ENCODE peak calls at places on chromosomes 13 and 19, in nine cellular contexts. T, Y, L, W, S, P, U, J and H are unnamed samples.

GRCh38 chr19:15448778-15449619 is 757 bp downstream of the WIZ start:
- DNase-seq in T (peak), Y (peak), L (no peak), W (peak), S (no peak), P (no peak), U (no peak), J (no peak), H (no peak)

GRCh38 chr13:33452873-33453558 is 167.5 kb upstream of the STARD13 start:
- DNase-seq in T (no peak), Y (peak), L (no peak), W (no peak), S (no peak), P (no peak), U (no peak), J (no peak), H (no peak)

GRCh38 chr19:3857449-3858003 is 11.3 kb downstream of the ZFR2 start:
- DNase-seq in T (no peak), Y (no peak), L (no peak), W (no peak), S (peak), P (no peak), U (no peak), J (no peak), H (no peak)

GRCh38 chr19:42658148-42658547 is 63.4 kb upstream of the CEACAM8 start:
- DNase-seq in T (no peak), Y (peak), L (no peak), W (no peak), S (no peak), P (no peak), U (no peak), J (no peak), H (no peak)

GRCh38 chr19:38597075-38597474 is 20.7 kb downstream of the MAP4K1 start:
- DNase-seq in T (no peak), Y (no peak), L (no peak), W (no peak), S (no peak), P (no peak), U (no peak), J (no peak), H (no peak)

GRCh38 chr19:31589109-31589508 is 239.9 kb upstream of the TSHZ3 start:
- DNase-seq in T (peak), Y (no peak), L (no peak), W (no peak), S (no peak), P (no peak), U (no peak), J (no peak), H (no peak)

GRCh38 chr13:48950507-48950886 is 25.2 kb upstream of the FNDC3A start:
- DNase-seq in T (no peak), Y (no peak), L (no peak), W (no peak), S (no peak), P (no peak), U (no peak), J (no peak), H (no peak)

GRCh38 chr19:21749090-21749489 is 18.3 kb downstream of the ZNF100 start:
- DNase-seq in T (no peak), Y (peak), L (no peak), W (no peak), S (no peak), P (no peak), U (no peak), J (no peak), H (no peak)

GRCh38 chr13:29563941-29564340 is 31.5 kb downstream of the SLC7A1 start:
- DNase-seq in T (no peak), Y (no peak), L (no peak), W (no peak), S (no peak), P (no peak), U (no peak), J (no peak), H (no peak)

DNA sequence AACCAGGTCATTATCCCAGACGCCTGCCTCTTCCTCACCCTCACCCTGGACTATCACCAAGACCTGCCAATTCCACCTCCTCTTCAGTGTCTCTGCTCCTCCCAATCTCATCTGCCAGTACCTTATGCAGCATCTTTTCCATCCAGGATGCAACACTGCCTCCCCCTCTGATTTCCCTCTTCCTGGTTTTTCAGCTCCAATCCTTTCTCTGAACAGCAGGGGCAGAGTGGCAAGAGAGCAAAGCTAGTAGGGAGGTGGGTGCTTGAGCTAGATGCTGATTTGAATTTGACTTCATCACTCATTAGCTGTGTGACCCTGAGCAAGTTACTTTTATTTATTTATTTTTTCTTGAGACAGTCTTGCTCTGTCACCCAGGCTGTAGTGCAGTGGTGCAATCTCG is 25.6 kb upstream of the CABP5 start:
- DNase-seq in T (peak), Y (no peak), L (no peak), W (no peak), S (no peak), P (no peak), U (no peak), J (no peak), H (no peak)
- TF ChIP-seq CTCF in T (peak), Y (no peak), L (no peak), W (peak), S (no peak), P (no peak), U (no peak), J (no peak), H (no peak)

GRCh38 chr19:35612559-35613321 is at the start of gene HAUS5:
- DNase-seq in T (peak), Y (peak), L (peak), W (peak), S (no peak), P (peak), U (peak), J (peak), H (peak)

GRCh38 chr19:35613574-35613973 is 1.0 kb downstream of the HAUS5 start:
- DNase-seq in T (no peak), Y (no peak), L (no peak), W (no peak), S (no peak), P (no peak), U (no peak), J (no peak), H (no peak)

GRCh38 chr19:35615036-35615435 is 2.5 kb downstream of the HAUS5 start:
- DNase-seq in T (no peak), Y (no peak), L (no peak), W (no peak), S (no peak), P (no peak), U (no peak), J (no peak), H (no peak)

GRCh38 chr19:35609881-35610353 is 2.6 kb upstream of the HAUS5 start:
- DNase-seq in T (no peak), Y (no peak), L (no peak), W (no peak), S (no peak), P (no peak), U (no peak), J (peak), H (no peak)

GRCh38 chr19:35612224-35612558 is 344 bp upstream of the HAUS5 start:
- DNase-seq in T (no peak), Y (no peak), L (no peak), W (no peak), S (no peak), P (no peak), U (no peak), J (no peak), H (no peak)
- TF ChIP-seq CTCF in T (no peak), Y (no peak), L (no peak), W (no peak), S (no peak), P (no peak), U (no peak), J (no peak), H (no peak)

GRCh38 chr13:26133851-26134250 is 82.0 kb upstream of the SHISA2 start:
- DNase-seq in T (no peak), Y (peak), L (no peak), W (no peak), S (no peak), P (no peak), U (no peak), J (no peak), H (no peak)
- TF ChIP-seq CTCF in T (peak), Y (no peak), L (no peak), W (peak), S (no peak), P (no peak), U (no peak), J (no peak), H (peak)

GRCh38 chr13:61414136-61414535 is 1.5 kb downstream of the PCDH20 start:
- DNase-seq in T (peak), Y (no peak), L (no peak), W (peak), S (no peak), P (no peak), U (no peak), J (no peak), H (no peak)

GRCh38 chr13:61410266-61410665 is 5.4 kb downstream of the PCDH20 start:
- DNase-seq in T (no peak), Y (no peak), L (no peak), W (no peak), S (no peak), P (no peak), U (no peak), J (no peak), H (no peak)

GRCh38 chr13:61413572-61413971 is 2.1 kb downstream of the PCDH20 start:
- DNase-seq in T (peak), Y (no peak), L (no peak), W (peak), S (no peak), P (peak), U (no peak), J (no peak), H (peak)

GRCh38 chr13:61414686-61415664 is 674 bp downstream of the PCDH20 start:
- DNase-seq in T (peak), Y (peak), L (peak), W (peak), S (peak), P (peak), U (no peak), J (no peak), H (peak)

DNA sequence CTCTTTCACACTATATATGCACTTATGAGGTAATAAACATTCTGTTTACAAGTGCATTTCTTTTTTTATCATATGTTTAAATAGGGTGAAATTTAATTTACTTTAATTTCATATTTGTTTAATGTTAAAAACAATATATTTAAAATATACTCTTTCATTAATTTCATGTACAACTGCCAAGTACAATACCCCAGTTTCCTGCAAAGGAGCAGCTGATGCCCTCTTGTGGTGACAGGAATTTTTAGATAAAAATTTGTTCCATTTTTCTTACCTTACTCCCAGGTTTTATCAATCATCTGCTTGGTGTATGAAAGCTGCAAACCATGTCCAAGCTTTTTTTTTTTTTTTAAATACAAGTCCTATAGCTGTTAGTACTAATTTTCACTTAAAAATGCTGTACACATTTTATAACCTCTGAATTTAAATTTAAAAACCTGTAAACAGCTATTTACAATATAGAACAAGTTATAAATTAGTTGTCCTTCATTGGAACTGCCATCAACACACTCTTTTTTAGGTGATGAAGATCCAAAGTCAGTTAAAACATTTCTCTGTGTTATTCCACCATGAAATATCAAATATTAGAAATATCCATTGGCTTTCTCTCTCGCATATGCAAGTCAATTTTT is 4.9 kb downstream of the PCDH20 start:
- DNase-seq in T (no peak), Y (peak), L (no peak), W (peak), S (peak), P (no peak), U (no peak), J (no peak), H (no peak)
- TF ChIP-seq CTCF in T (peak), Y (peak), L (peak), W (peak), S (peak), P (peak), U (no peak), J (no peak), H (peak)

GRCh38 chr13:71067164-71067815 is 799.7 kb downstream of the DACH1 start:
- DNase-seq in T (peak), Y (no peak), L (no peak), W (peak), S (no peak), P (no peak), U (no peak), J (no peak), H (no peak)
- TF ChIP-seq CTCF in T (peak), Y (no peak), L (peak), W (peak), S (no peak), P (no peak), U (no peak), J (no peak), H (no peak)

GRCh38 chr13:111909971-111910671 is 156.8 kb upstream of the SOX1 start:
- DNase-seq in T (peak), Y (no peak), L (no peak), W (no peak), S (no peak), P (no peak), U (no peak), J (peak), H (no peak)

GRCh38 chr13:111908391-111908790 is 158.6 kb upstream of the SOX1 start:
- DNase-seq in T (peak), Y (no peak), L (no peak), W (no peak), S (no peak), P (no peak), U (no peak), J (peak), H (no peak)

GRCh38 chr13:111907341-111907880 is 159.5 kb upstream of the SOX1 start:
- DNase-seq in T (peak), Y (no peak), L (no peak), W (no peak), S (no peak), P (no peak), U (no peak), J (peak), H (no peak)

GRCh38 chr13:111909501-111909900 is 157.4 kb upstream of the SOX1 start:
- DNase-seq in T (peak), Y (no peak), L (no peak), W (no peak), S (no peak), P (no peak), U (no peak), J (peak), H (no peak)

GRCh38 chr13:111908981-111909380 is 158.0 kb upstream of the SOX1 start:
- DNase-seq in T (peak), Y (no peak), L (no peak), W (no peak), S (no peak), P (no peak), U (no peak), J (peak), H (no peak)
- TF ChIP-seq CTCF in T (no peak), Y (no peak), L (no peak), W (no peak), S (no peak), P (no peak), U (no peak), J (no peak), H (no peak)

GRCh38 chr13:53200498-53201453 is 172.2 kb downstream of the OLFM4 start:
- DNase-seq in T (peak), Y (no peak), L (peak), W (peak), S (no peak), P (peak), U (no peak), J (no peak), H (peak)
- TF ChIP-seq CTCF in T (peak), Y (peak), L (peak), W (peak), S (peak), P (peak), U (no peak), J (no peak), H (peak)

GRCh38 chr13:27355894-27356293 is 68.5 kb upstream of the GTF3A start:
- DNase-seq in T (peak), Y (no peak), L (no peak), W (peak), S (no peak), P (no peak), U (no peak), J (no peak), H (no peak)

GRCh38 chr13:27353166-27353583 is 71.2 kb upstream of the GTF3A start:
- DNase-seq in T (no peak), Y (peak), L (no peak), W (no peak), S (no peak), P (no peak), U (no peak), J (no peak), H (no peak)

GRCh38 chr13:27353653-27354052 is 70.8 kb upstream of the GTF3A start:
- DNase-seq in T (no peak), Y (no peak), L (no peak), W (no peak), S (no peak), P (no peak), U (no peak), J (no peak), H (no peak)

GRCh38 chr13:27352698-27353097 is 71.7 kb upstream of the GTF3A start:
- DNase-seq in T (no peak), Y (no peak), L (no peak), W (no peak), S (no peak), P (no peak), U (no peak), J (no peak), H (no peak)

GRCh38 chr13:27354379-27354778 is 70.0 kb upstream of the GTF3A start:
- DNase-seq in T (no peak), Y (peak), L (no peak), W (no peak), S (no peak), P (no peak), U (no peak), J (no peak), H (no peak)
- TF ChIP-seq CTCF in T (peak), Y (no peak), L (peak), W (no peak), S (no peak), P (peak), U (no peak), J (no peak), H (peak)

GRCh38 chr13:100689191-100689590 is 14.6 kb upstream of the TMTC4 start:
- DNase-seq in T (no peak), Y (no peak), L (no peak), W (no peak), S (no peak), P (no peak), U (no peak), J (no peak), H (no peak)

GRCh38 chr13:100694722-100695644 is 20.4 kb upstream of the TMTC4 start:
- DNase-seq in T (peak), Y (peak), L (no peak), W (peak), S (peak), P (no peak), U (no peak), J (no peak), H (peak)
- TF ChIP-seq CTCF in T (peak), Y (peak), L (peak), W (peak), S (peak), P (peak), U (no peak), J (no peak), H (peak)

DNA sequence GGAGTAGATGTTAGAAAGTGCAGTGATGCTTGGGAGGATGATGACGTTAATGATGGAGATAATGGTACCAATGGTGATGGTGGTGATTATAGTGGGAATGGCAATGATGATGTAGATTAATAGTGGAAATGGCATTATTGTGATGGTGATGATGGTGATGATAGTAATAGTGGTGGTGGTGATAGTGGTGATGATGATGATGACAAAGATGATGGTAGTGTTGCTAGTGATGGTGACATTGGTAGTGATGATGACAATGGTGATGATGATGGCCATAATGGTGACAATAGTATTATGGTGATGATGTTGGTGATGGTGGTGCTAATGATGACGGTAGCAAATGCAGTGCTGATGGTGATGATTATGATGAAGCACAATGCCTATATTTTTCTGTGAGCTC is 7.6 kb downstream of the CEACAM18 start:
- DNase-seq in T (no peak), Y (no peak), L (no peak), W (no peak), S (no peak), P (no peak), U (no peak), J (no peak), H (no peak)
- TF ChIP-seq CTCF in T (no peak), Y (no peak), L (no peak), W (no peak), S (no peak), P (no peak), U (no peak), J (no peak), H (no peak)